ENCODE peak calls at places on chromosome 14, in nine cellular contexts. Z is adrenal gland, F is upper lobe of left lung, S is body of pancreas, R is suprapubic skin, E is gastrocnemius medialis, T is esophagus squamous epithelium, L is breast epithelium, X is tibial nerve. Y is an unnamed sample.

GRCh38 chr14:22071001-22071400 is 397.4 kb upstream of the OR4E1 start:
- DNase-seq in L (no peak), R (no peak), F (peak; percentile 27), E (no peak), S (no peak), Z (no peak), X (no peak), T (no peak), Y (no peak)

GRCh38 chr14:88272390-88273019 is 50.6 kb downstream of the KCNK10 start:
- DNase-seq in X (no peak), T (no peak), Z (no peak), S (no peak), E (no peak), L (no peak), F (no peak), R (no peak), Y (no peak)

GRCh38 chr14:68655021-68655811 is 137.7 kb downstream of the ZFP36L1 start:
- DNase-seq in L (peak; percentile 20), S (peak; percentile 67), R (no peak), T (no peak), E (no peak), F (no peak), X (no peak), Z (peak; percentile 44), Y (no peak)

GRCh38 chr14:32682219-32682618 is 256.5 kb upstream of the NPAS3 start:
- DNase-seq in R (no peak), L (no peak), T (no peak), X (no peak), S (peak; percentile 13), F (no peak), Z (peak; percentile 55), E (no peak), Y (no peak)

GRCh38 chr14:34718750-34719304 is 4.4 kb upstream of the CFL2 start:
- DNase-seq in S (no peak), Z (no peak), T (no peak), E (no peak), R (no peak), L (no peak), X (no peak), F (no peak), Y (no peak)

GRCh38 chr14:22084393-22085281 is 411.0 kb upstream of the OR4E1 start:
- DNase-seq in X (no peak), E (no peak), R (no peak), Z (no peak), L (no peak), S (peak; percentile 15), T (no peak), F (no peak), Y (no peak)

GRCh38 chr14:61872452-61872851 is 110.2 kb downstream of the SNAPC1 start:
- DNase-seq in X (no peak), R (no peak), S (no peak), L (no peak), T (no peak), E (no peak), F (no peak), Z (no peak), Y (no peak)

GRCh38 chr14:95467232-95467631 is 49.2 kb downstream of the SYNE3 start:
- DNase-seq in L (no peak), X (no peak), R (no peak), T (no peak), Z (no peak), S (no peak), F (peak; percentile 61), E (no peak), Y (no peak)

GRCh38 chr14:57492859-57493258 is 798 bp downstream of the CCDC198 start:
- DNase-seq in X (no peak), E (no peak), T (no peak), R (no peak), F (no peak), S (no peak), Z (no peak), L (no peak), Y (no peak)

GRCh38 chr14:37595809-37596595 is 573 bp downstream of the TTC6 start:
- DNase-seq in L (peak; percentile 62), E (no peak), Z (no peak), X (no peak), R (no peak), T (no peak), S (peak; percentile 55), F (peak; percentile 90), Y (no peak)

GRCh38 chr14:95265106-95266094 is 54.3 kb downstream of the CLMN start:
- DNase-seq in R (peak; percentile 47), L (peak; percentile 87), X (no peak), S (peak; percentile 92), Z (peak; percentile 60), T (no peak), E (peak; percentile 43), F (peak; percentile 68), Y (no peak)

GRCh38 chr14:30995674-30996073 is 29.8 kb upstream of the AP4S1 start:
- DNase-seq in L (no peak), Z (no peak), S (no peak), T (no peak), F (no peak), E (no peak), X (no peak), R (no peak), Y (no peak)

GRCh38 chr14:34649344-34649743 is 19.4 kb upstream of the SNX6 start:
- DNase-seq in X (no peak), L (no peak), T (no peak), E (no peak), R (no peak), F (no peak), Z (no peak), S (no peak), Y (no peak)

GRCh38 chr14:68634874-68635601 is 157.8 kb downstream of the ZFP36L1 start:
- DNase-seq in E (no peak), T (no peak), R (no peak), Z (no peak), X (no peak), F (no peak), L (no peak), S (no peak), Y (no peak)

GRCh38 chr14:64965356-64966000 is 6.7 kb downstream of the RAB15 start:
- DNase-seq in Z (no peak), R (no peak), E (no peak), X (no peak), T (no peak), S (no peak), L (no peak), F (no peak), Y (no peak)

DNA sequence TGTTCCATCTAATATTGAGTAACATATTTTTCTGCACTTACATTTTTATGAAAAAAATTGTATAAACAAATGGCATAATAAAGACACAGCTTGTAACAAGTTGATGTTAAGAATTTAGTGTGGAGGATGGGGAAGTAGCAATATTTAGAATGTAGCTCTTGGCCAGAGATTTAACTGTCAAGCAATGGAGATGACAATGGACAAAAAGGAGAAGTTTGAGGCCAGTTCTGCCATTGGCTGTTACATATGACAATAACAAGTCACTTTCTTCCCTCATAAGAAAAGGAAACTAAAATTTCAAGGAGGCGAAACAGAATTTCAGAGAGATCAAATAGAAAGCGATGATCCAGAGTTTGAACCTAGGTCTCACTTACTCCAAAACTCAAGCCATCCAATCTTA is 122.8 kb upstream of the CCDC175 start:
- DNase-seq in R (no peak), T (no peak), X (no peak), E (no peak), L (no peak), Z (no peak), S (no peak), F (no peak), Y (no peak)
- H3K4me1 ChIP-seq in R (peaks cover 6% of the 10 kb centered on the region), T (no peaks in the 10 kb centered on the region), X (no peaks in the 10 kb centered on the region), E (no peaks in the 10 kb centered on the region), L (no peaks in the 10 kb centered on the region), Z (no peaks in the 10 kb centered on the region), S (no peaks in the 10 kb centered on the region), F (no peaks in the 10 kb centered on the region), Y (no peaks in the 10 kb centered on the region)

DNA sequence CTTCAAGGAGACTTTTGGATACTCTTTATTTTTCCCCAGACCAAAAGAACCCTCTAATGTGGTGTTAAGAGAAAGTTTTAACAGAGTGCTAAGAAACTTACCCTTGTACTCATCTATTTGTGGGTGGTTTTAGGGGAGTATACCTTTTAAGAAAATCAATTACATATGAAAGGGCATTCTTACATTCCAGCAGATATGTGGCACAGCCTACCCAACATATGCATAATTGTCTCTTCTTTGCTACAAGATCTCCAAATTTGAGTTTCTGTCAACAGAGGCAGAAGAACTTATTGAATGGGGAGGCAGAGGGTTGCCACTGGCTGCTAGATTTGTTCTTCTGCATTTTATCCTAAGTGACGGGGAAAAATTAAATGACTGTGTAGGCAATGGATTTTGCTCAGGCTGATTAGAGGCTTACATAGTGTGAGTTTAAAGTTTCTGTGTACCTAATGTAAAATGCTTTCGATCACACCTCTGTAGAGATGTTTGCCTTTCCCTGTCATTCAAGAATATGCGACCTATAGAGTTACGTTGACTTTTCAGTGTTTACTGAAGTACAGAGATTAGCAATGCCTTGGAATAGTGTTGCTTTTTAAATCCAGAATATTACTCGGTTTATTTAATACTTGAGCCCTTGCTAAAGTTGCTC is 54.6 kb downstream of the PROX2 start:
- DNase-seq in L (no peak), R (no peak), X (no peak), T (no peak), Z (no peak), S (no peak), F (no peak), E (no peak), Y (no peak)
- TF ChIP-seq POLR2A in L (no peak), R (no peak), X (no peak), T (no peak), Z (no peak), S (no peak), F (no peak), E (no peak), Y (no peak)

GRCh38 chr14:104152246-104152575 is 13.8 kb downstream of the KIF26A start:
- DNase-seq in R (no peak), Z (no peak), X (no peak), E (no peak), F (no peak), S (no peak), L (no peak), T (no peak), Y (no peak)
- H3K4me1 ChIP-seq in R (peaks cover 15% of the 10 kb centered on the region), Z (no peaks in the 10 kb centered on the region), X (no peaks in the 10 kb centered on the region), E (no peaks in the 10 kb centered on the region), F (peaks cover 18% of the 10 kb centered on the region), S (peaks cover 47% of the 10 kb centered on the region), L (peaks cover 4% of the 10 kb centered on the region), T (peaks cover 14% of the 10 kb centered on the region), Y (peaks cover 41% of the 10 kb centered on the region)

GRCh38 chr14:73746540-73747385 is 32.6 kb upstream of the PNMA1 start:
- DNase-seq in L (no peak), T (no peak), E (no peak), Z (no peak), R (no peak), S (no peak), X (no peak), F (no peak), Y (peak; percentile 41)

GRCh38 chr14:73745571-73746539 is 31.7 kb upstream of the PNMA1 start:
- DNase-seq in E (no peak), F (no peak), L (no peak), X (no peak), S (no peak), R (no peak), Z (no peak), T (no peak), Y (no peak)

GRCh38 chr14:73744175-73744867 is 30.1 kb upstream of the PNMA1 start:
- DNase-seq in T (no peak), L (no peak), R (no peak), F (no peak), S (no peak), X (no peak), E (no peak), Z (no peak), Y (no peak)

GRCh38 chr14:73743431-73743931 is 29.3 kb upstream of the PNMA1 start:
- DNase-seq in T (no peak), S (no peak), E (peak; percentile 46), Z (no peak), L (no peak), X (no peak), R (no peak), F (peak; percentile 77), Y (peak; percentile 72)

GRCh38 chr14:73744874-73745529 is 30.8 kb upstream of the PNMA1 start:
- DNase-seq in Z (no peak), R (no peak), T (no peak), S (peak; percentile 56), L (peak; percentile 65), E (peak; percentile 58), X (no peak), F (peak; percentile 64), Y (no peak)
- TF ChIP-seq POLR2A in Z (no peak), R (no peak), T (no peak), S (no peak), L (no peak), E (no peak), X (no peak), F (no peak), Y (no peak)

Y was measured in heart left ventricle.